ENCODE peak calls at places on chromosomes 3 and 15, in ten cellular contexts. V, D, O, N, P, Z, U, H, E and L are unnamed samples.

GRCh38 chr3:111321786-111322185 is 220.2 kb upstream of the CD96 start:
- DNase-seq in V (no peak), D (no peak), O (no peak), N (no peak), P (no peak), Z (no peak), U (no peak), H (no peak), E (no peak), L (no peak)

GRCh38 chr3:2236203-2236602 is 137.5 kb downstream of the CNTN4 start:
- DNase-seq in V (no peak), D (no peak), O (no peak), N (no peak), P (no peak), Z (no peak), U (no peak), H (no peak), E (no peak), L (no peak)

GRCh38 chr15:61196156-61196555 is 32.9 kb downstream of the RORA start:
- DNase-seq in V (no peak), D (no peak), O (no peak), N (no peak), P (no peak), Z (no peak), U (no peak), H (no peak), E (no peak), L (no peak)

GRCh38 chr3:177197041-177197933 is at the start of gene TBL1XR1:
- DNase-seq in V (peak), D (peak), O (peak), N (peak), P (peak), Z (peak), U (peak), H (peak), E (peak), L (peak)

GRCh38 chr3:196055683-196056270 is 26.1 kb downstream of the TFRC start:
- DNase-seq in V (no peak), D (peak), O (no peak), N (no peak), P (no peak), Z (no peak), U (no peak), H (no peak), E (no peak), L (no peak)

GRCh38 chr3:53650424-53650823 is 156.0 kb downstream of the CACNA1D start:
- DNase-seq in V (no peak), D (no peak), O (no peak), N (no peak), P (peak), Z (no peak), U (no peak), H (no peak), E (no peak), L (no peak)

GRCh38 chr15:47218295-47218694 is 499.0 kb upstream of the SEMA6D start:
- DNase-seq in V (no peak), D (no peak), O (no peak), N (no peak), P (no peak), Z (no peak), U (no peak), H (no peak), E (no peak), L (no peak)

GRCh38 chr3:172102883-172103310 is 63.5 kb downstream of the FNDC3B start:
- DNase-seq in V (no peak), D (no peak), O (no peak), N (no peak), P (no peak), Z (no peak), U (no peak), H (no peak), E (no peak), L (no peak)